ENCODE peak calls at places on chromosomes 16 and 17, in six cellular contexts. One of them, this sample, is unnamed.

GRCh38 chr16:74034862-74035261 is 261.8 kb upstream of the PSMD7 start:
- DNase-seq in cardiac fibroblast: peak
- DNase-seq in MV-4-11: no peak
- DNase-seq in endothelial cell of umbilical vein: peak
- DNase-seq in stimulated activated CD8-positive, alpha-beta memory T cell treated with anti-CD3 and anti-CD28 coated beads, Interleukin-2, amount 100 ng/mL, for 48 hours: no peak
- DNase-seq in H9: no peak
- DNase-seq in this sample: no peak

GRCh38 chr17:42980766-42981397 is 517 bp downstream of the RUNDC1 start:
- DNase-seq in stimulated activated CD8-positive, alpha-beta memory T cell treated with anti-CD3 and anti-CD28 coated beads, Interleukin-2, amount 100 ng/mL, for 48 hours: peak
- DNase-seq in MV-4-11: peak
- DNase-seq in H9: peak
- DNase-seq in cardiac fibroblast: peak
- DNase-seq in endothelial cell of umbilical vein: peak
- DNase-seq in this sample: peak

GRCh38 chr16:1340730-1341494 is 7.5 kb downstream of the BAIAP3 start:
- DNase-seq in cardiac fibroblast: no peak
- DNase-seq in stimulated activated CD8-positive, alpha-beta memory T cell treated with anti-CD3 and anti-CD28 coated beads, Interleukin-2, amount 100 ng/mL, for 48 hours: no peak
- DNase-seq in H9: no peak
- DNase-seq in endothelial cell of umbilical vein: no peak
- DNase-seq in MV-4-11: no peak
- DNase-seq in this sample: no peak

GRCh38 chr16:35776-36305 is 17.6 kb downstream of the POLR3K start:
- DNase-seq in MV-4-11: no peak
- DNase-seq in endothelial cell of umbilical vein: no peak
- DNase-seq in stimulated activated CD8-positive, alpha-beta memory T cell treated with anti-CD3 and anti-CD28 coated beads, Interleukin-2, amount 100 ng/mL, for 48 hours: no peak
- DNase-seq in cardiac fibroblast: no peak
- DNase-seq in H9: no peak
- DNase-seq in this sample: no peak

GRCh38 chr16:27432600-27432957 is 30.6 kb downstream of the IL21R start:
- DNase-seq in cardiac fibroblast: peak
- DNase-seq in MV-4-11: no peak
- DNase-seq in stimulated activated CD8-positive, alpha-beta memory T cell treated with anti-CD3 and anti-CD28 coated beads, Interleukin-2, amount 100 ng/mL, for 48 hours: no peak
- DNase-seq in H9: peak
- DNase-seq in endothelial cell of umbilical vein: no peak
- DNase-seq in this sample: no peak

GRCh38 chr17:40548982-40549680 is 16.1 kb downstream of the CCR7 start:
- DNase-seq in MV-4-11: no peak
- DNase-seq in cardiac fibroblast: peak
- DNase-seq in H9: peak
- DNase-seq in stimulated activated CD8-positive, alpha-beta memory T cell treated with anti-CD3 and anti-CD28 coated beads, Interleukin-2, amount 100 ng/mL, for 48 hours: no peak
- DNase-seq in endothelial cell of umbilical vein: peak
- DNase-seq in this sample: no peak

GRCh38 chr17:79524201-79524882 is 86.5 kb downstream of the RBFOX3 start:
- DNase-seq in MV-4-11: no peak
- DNase-seq in stimulated activated CD8-positive, alpha-beta memory T cell treated with anti-CD3 and anti-CD28 coated beads, Interleukin-2, amount 100 ng/mL, for 48 hours: no peak
- DNase-seq in cardiac fibroblast: no peak
- DNase-seq in H9: no peak
- DNase-seq in endothelial cell of umbilical vein: no peak
- DNase-seq in this sample: no peak

GRCh38 chr16:86712158-86713009 is 134.0 kb downstream of the FOXL1 start:
- DNase-seq in cardiac fibroblast: no peak
- DNase-seq in endothelial cell of umbilical vein: no peak
- DNase-seq in MV-4-11: no peak
- DNase-seq in stimulated activated CD8-positive, alpha-beta memory T cell treated with anti-CD3 and anti-CD28 coated beads, Interleukin-2, amount 100 ng/mL, for 48 hours: no peak
- DNase-seq in H9: no peak
- DNase-seq in this sample: no peak

GRCh38 chr17:73989671-73990070 is 213.8 kb upstream of the RPL38 start:
- DNase-seq in H9: no peak
- DNase-seq in endothelial cell of umbilical vein: no peak
- DNase-seq in MV-4-11: no peak
- DNase-seq in stimulated activated CD8-positive, alpha-beta memory T cell treated with anti-CD3 and anti-CD28 coated beads, Interleukin-2, amount 100 ng/mL, for 48 hours: no peak
- DNase-seq in cardiac fibroblast: no peak
- DNase-seq in this sample: no peak

GRCh38 chr17:81494984-81495383 is 17.6 kb downstream of the ACTG1 start:
- DNase-seq in endothelial cell of umbilical vein: no peak
- DNase-seq in H9: no peak
- DNase-seq in MV-4-11: no peak
- DNase-seq in stimulated activated CD8-positive, alpha-beta memory T cell treated with anti-CD3 and anti-CD28 coated beads, Interleukin-2, amount 100 ng/mL, for 48 hours: no peak
- DNase-seq in cardiac fibroblast: no peak
- DNase-seq in this sample: no peak

GRCh38 chr16:49482690-49483089 is 109.1 kb downstream of the C16orf78 start:
- DNase-seq in H9: no peak
- DNase-seq in endothelial cell of umbilical vein: no peak
- DNase-seq in MV-4-11: no peak
- DNase-seq in stimulated activated CD8-positive, alpha-beta memory T cell treated with anti-CD3 and anti-CD28 coated beads, Interleukin-2, amount 100 ng/mL, for 48 hours: no peak
- DNase-seq in cardiac fibroblast: no peak
- DNase-seq in this sample: no peak

GRCh38 chr16:81740163-81740562 is 38.9 kb upstream of the PLCG2 start:
- DNase-seq in cardiac fibroblast: no peak
- DNase-seq in H9: peak
- DNase-seq in stimulated activated CD8-positive, alpha-beta memory T cell treated with anti-CD3 and anti-CD28 coated beads, Interleukin-2, amount 100 ng/mL, for 48 hours: no peak
- DNase-seq in MV-4-11: no peak
- DNase-seq in endothelial cell of umbilical vein: no peak
- DNase-seq in this sample: no peak

GRCh38 chr16:66900721-66901441 is 17.8 kb downstream of the CDH16 start:
- DNase-seq in stimulated activated CD8-positive, alpha-beta memory T cell treated with anti-CD3 and anti-CD28 coated beads, Interleukin-2, amount 100 ng/mL, for 48 hours: no peak
- DNase-seq in MV-4-11: no peak
- DNase-seq in H9: no peak
- DNase-seq in cardiac fibroblast: no peak
- DNase-seq in endothelial cell of umbilical vein: no peak
- DNase-seq in this sample: no peak